ENCODE peak calls at places on chromosomes 6 and 20, in six cellular contexts. I, M, W, P, K and N are unnamed samples.

GRCh38 chr6:134602123-134602522 is 284.2 kb upstream of the SGK1 start:
- DNase-seq in I (no peak), M (no peak), W (no peak), P (no peak), K (no peak), N (no peak)

GRCh38 chr6:135280375-135281136 is 99.4 kb downstream of the MYB start:
- DNase-seq in I (peak), M (peak), W (no peak), P (no peak), K (peak), N (peak)

GRCh38 chr6:7107578-7108195 is at the start of gene RREB1:
- DNase-seq in I (peak), M (peak), W (peak), P (peak), K (peak), N (peak)

GRCh38 chr20:52290602-52291001 is 99.0 kb upstream of the ZFP64 start:
- DNase-seq in I (no peak), M (no peak), W (no peak), P (no peak), K (no peak), N (no peak)

GRCh38 chr6:45626087-45626891 is 248.6 kb upstream of the SUPT3H start:
- DNase-seq in I (peak), M (peak), W (no peak), P (no peak), K (no peak), N (no peak)

GRCh38 chr6:70847091-70847490 is 109.8 kb downstream of the B3GAT2 start:
- DNase-seq in I (no peak), M (no peak), W (no peak), P (no peak), K (no peak), N (no peak)

GRCh38 chr20:24106155-24106800 is 117.7 kb upstream of the GGTLC1 start:
- DNase-seq in I (no peak), M (no peak), W (no peak), P (no peak), K (no peak), N (no peak)

GRCh38 chr20:33086052-33086722 is 6.7 kb downstream of the BPIFB4 start:
- DNase-seq in I (no peak), M (no peak), W (no peak), P (no peak), K (no peak), N (no peak)

GRCh38 chr20:20603339-20603990 is 109.0 kb downstream of the RALGAPA2 start:
- DNase-seq in I (no peak), M (no peak), W (no peak), P (no peak), K (no peak), N (peak)

GRCh38 chr6:38088010-38088409 is 268.5 kb downstream of the ZFAND3 start:
- DNase-seq in I (no peak), M (no peak), W (no peak), P (no peak), K (no peak), N (no peak)

GRCh38 chr20:18428490-18429173 is 38.2 kb downstream of the DZANK1 start:
- DNase-seq in I (no peak), M (no peak), W (peak), P (peak), K (no peak), N (no peak)

GRCh38 chr6:31480574-31480973 is 17.4 kb upstream of the MICB start:
- DNase-seq in I (no peak), M (no peak), W (no peak), P (no peak), K (no peak), N (no peak)

GRCh38 chr6:149347067-149347466 is 29.6 kb downstream of the TAB2 start:
- DNase-seq in I (no peak), M (peak), W (no peak), P (no peak), K (no peak), N (no peak)

GRCh38 chr6:6543181-6543879 is 45.2 kb upstream of the LY86 start:
- DNase-seq in I (peak), M (no peak), W (no peak), P (no peak), K (peak), N (peak)

GRCh38 chr6:149934249-149935156 is 7.3 kb upstream of the ULBP2 start:
- DNase-seq in I (peak), M (peak), W (peak), P (peak), K (peak), N (peak)

GRCh38 chr20:22559711-22560305 is 24.6 kb downstream of the FOXA2 start:
- DNase-seq in I (no peak), M (no peak), W (no peak), P (no peak), K (no peak), N (no peak)

DNA sequence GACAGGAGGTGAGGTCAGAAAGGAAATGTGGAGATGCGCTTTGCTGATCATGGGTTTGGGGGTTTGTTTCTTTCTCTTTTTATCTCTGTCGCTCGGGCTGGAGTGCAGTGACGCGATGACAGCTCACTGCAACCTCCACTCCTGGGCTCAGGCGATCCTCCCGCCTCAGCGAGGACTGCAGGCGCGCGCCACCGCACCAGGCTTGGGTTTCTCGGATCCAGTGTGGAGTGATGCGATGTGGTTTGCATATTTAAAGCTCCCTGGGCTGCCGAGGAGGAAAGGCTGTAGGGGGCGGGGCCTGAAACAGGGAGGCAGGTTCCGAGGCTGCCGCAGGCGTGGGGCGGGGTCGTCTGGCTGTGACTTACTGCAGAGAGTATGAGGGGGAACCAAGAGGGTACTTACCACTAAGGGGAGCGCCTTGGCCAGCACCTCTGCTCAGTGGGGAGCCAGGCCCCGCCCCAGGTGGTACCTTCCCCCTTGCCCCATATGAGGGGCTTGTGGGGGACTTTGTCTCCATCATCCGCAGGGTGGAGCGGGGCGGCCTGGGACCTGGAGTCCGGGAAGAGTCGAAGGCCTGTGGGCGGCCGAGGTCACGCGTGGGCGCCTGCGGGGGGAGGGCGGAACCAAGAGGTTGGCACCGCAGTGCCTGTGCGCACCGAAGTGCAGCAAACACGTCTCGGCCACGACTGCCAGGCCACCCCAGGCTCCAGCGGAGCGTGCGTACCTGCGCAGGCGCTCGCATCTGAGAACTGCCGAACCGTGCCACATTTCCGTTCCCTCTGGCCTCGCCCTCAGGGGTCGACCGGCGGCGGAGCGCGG is 12.7 kb upstream of the BAK1 start:
- DNase-seq in I (no peak), M (no peak), W (no peak), P (no peak), K (no peak), N (no peak)
- H3K4me3 ChIP-seq in I (no peak), M (no peak), W (no peak), P (no peak), K (no peak), N (no peak)

DNA sequence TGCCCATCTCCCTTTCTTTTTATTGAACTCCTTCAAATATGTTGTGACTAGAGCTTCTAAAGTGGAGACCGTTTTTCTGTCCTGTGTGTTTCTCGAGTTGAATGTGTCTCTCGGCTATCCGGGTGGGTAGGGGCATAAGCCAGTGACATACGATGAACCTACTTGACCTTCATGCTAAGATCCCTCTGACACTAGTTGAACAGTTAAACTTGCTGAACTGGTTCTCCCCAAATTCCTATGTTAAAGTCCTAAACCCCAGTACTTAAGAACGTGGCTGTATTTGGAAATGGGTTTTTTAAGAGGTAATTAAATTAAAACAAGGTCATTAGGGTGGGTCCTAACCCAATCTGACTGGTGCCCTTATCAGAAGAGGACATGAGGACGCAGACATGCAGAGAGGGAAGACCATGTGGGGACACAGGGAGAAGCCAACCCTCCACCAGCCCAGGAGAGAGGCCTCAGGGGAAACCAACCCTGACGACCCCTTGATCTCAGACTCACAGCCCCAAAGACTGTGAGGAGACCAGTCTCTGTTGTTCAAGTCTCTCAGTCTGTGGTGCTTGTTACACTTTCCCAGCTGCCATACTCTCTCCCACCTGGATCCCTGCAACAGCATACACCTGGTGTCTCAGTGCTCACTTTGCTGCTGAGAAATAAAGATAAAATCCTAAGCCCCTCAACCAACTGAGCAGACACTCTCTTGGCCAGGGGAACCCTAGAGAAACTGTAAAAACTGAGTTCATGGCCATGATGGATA is 208.4 kb downstream of the MYLK4 start:
- DNase-seq in I (no peak), M (no peak), W (no peak), P (no peak), K (no peak), N (no peak)
- H3K27ac ChIP-seq in I (no peak), M (no peak), W (no peak), P (no peak), K (no peak), N (no peak)

GRCh38 chr6:142925575-142926110 is 19.3 kb downstream of the HIVEP2 start:
- DNase-seq in I (peak), M (peak), W (peak), P (no peak), K (no peak), N (no peak)

GRCh38 chr6:142927274-142927586 is 17.7 kb downstream of the HIVEP2 start:
- DNase-seq in I (no peak), M (no peak), W (no peak), P (no peak), K (no peak), N (no peak)

GRCh38 chr6:142926494-142927273 is 18.3 kb downstream of the HIVEP2 start:
- DNase-seq in I (peak), M (peak), W (peak), P (peak), K (peak), N (peak)

GRCh38 chr6:142927904-142928303 is 17.1 kb downstream of the HIVEP2 start:
- DNase-seq in I (no peak), M (peak), W (no peak), P (no peak), K (no peak), N (no peak)

GRCh38 chr6:142926177-142926493 is 18.8 kb downstream of the HIVEP2 start:
- DNase-seq in I (no peak), M (no peak), W (no peak), P (no peak), K (no peak), N (no peak)
- H3K4me3 ChIP-seq in I (peak), M (no peak), W (peak), P (peak), K (peak), N (peak)

GRCh38 chr6:35048031-35048613 is 93.0 kb downstream of the TCP11 start:
- DNase-seq in I (peak), M (no peak), W (no peak), P (peak), K (peak), N (peak)

GRCh38 chr6:35046862-35047261 is 94.3 kb downstream of the TCP11 start:
- DNase-seq in I (peak), M (no peak), W (no peak), P (no peak), K (peak), N (no peak)

GRCh38 chr6:35046098-35046497 is 95.0 kb downstream of the TCP11 start:
- DNase-seq in I (no peak), M (no peak), W (no peak), P (no peak), K (no peak), N (no peak)

GRCh38 chr6:35048631-35049083 is 92.5 kb downstream of the TCP11 start:
- DNase-seq in I (peak), M (peak), W (no peak), P (peak), K (peak), N (peak)

DNA sequence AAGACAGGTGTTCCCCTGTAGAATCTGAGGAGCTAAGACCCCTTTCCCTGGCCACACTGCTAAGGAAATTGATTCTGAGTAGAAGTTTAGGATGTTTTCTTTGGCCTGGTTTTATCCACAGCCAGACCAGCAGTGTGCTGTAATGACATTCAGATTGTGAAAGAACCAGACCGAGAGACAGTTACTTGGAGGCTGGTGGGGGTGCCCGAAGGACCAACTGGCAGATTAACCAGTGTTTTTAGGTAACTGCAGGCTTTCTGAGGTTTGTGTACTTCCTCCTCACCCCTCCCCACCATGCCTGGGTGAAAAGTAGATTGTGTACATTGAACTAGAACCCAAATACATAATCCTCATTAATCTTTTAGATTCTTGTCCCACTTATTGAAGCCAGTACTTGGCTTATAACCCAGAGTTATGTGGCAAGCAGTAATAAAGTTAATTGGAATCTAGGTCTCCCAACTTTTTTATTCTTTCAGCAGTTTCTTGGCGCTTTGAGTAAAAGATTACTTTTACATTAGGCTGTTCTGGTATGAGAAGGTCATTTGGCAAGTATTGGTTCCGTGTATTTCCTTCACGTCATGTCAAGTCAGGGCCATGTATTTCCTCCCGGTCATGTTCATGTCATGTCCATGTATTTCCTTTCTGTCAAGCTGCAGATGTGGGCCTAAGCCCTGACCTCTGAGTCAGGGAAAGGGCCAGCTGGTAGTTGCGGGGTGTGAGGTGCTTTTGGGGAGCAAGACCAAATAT is 93.7 kb downstream of the TCP11 start:
- DNase-seq in I (peak), M (peak), W (no peak), P (no peak), K (peak), N (peak)
- H3K27ac ChIP-seq in I (peak), M (peak), W (no peak), P (peak), K (peak), N (peak)

GRCh38 chr6:8738951-8739350 is 303.6 kb upstream of the SLC35B3 start:
- DNase-seq in I (no peak), M (no peak), W (no peak), P (no peak), K (no peak), N (no peak)

GRCh38 chr6:8739454-8739853 is 304.1 kb upstream of the SLC35B3 start:
- DNase-seq in I (no peak), M (no peak), W (no peak), P (no peak), K (no peak), N (no peak)

GRCh38 chr6:8743146-8743745 is 307.9 kb upstream of the SLC35B3 start:
- DNase-seq in I (no peak), M (no peak), W (peak), P (no peak), K (no peak), N (no peak)
- H3K4me3 ChIP-seq in I (no peak), M (no peak), W (peak), P (peak), K (no peak), N (no peak)

DNA sequence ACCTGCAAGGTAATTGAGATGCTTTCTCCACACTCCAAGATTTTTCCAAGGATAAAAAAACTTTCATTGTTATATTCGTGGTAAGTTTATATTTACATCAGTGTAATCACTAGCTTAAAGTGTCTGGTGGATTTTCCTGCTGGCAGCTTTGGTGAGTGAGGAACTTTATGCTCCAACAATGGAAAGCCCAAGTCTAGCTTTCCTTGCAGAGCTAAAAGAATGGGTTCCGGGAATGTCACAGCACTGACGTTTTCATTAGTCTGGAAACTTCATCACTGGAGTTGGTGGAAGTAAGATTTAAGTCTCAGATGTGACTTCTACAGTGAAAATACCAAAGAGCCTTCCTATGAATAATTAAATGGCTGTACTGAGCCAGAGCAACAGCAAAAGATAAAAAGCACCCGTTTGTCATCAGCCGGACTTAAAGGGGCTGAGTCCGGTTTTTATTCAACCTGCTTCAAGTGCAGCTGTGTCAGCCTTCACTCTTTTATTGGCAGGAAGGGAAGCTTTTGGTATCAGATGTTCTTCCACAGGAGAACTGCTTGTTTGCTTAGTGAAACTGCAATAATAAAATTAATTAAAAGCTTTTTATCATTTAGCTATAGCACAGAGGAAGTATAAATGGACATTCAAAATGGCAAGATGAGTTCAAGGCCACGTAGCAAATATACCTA is 46.5 kb upstream of the SHLD1 start:
- DNase-seq in I (no peak), M (no peak), W (no peak), P (no peak), K (no peak), N (peak)
- H3K27ac ChIP-seq in I (no peak), M (no peak), W (peak), P (peak), K (no peak), N (no peak)